ENCODE peak calls at places on chromosomes 13 and 19, in seven cellular contexts. D is activated T-helper 9 cell treated with anti-CD3 and anti-CD28 coated beads, Interleukin-2, amount 50 U/mL, for 16 hours; P is cardiac muscle cell; G is activated T-cell treated with anti-CD3 and anti-CD28 coated beads for 4 hours; L is CD4-positive, CD25-positive, alpha-beta regulatory T cell; Z is activated CD4-positive, alpha-beta T cell treated with anti-CD3 and anti-CD28 coated beads for 24 hours; S is ELR. J is an unnamed sample.

GRCh38 chr13:40550130-40550529 is 116.3 kb downstream of the FOXO1 start:
- DNase-seq in D (no peak), P (no peak), G (no peak), L (no peak), Z (no peak), S (peak), J (no peak)

GRCh38 chr13:38602261-38602660 is 84.6 kb upstream of the FREM2 start:
- DNase-seq in D (no peak), P (no peak), G (no peak), L (no peak), Z (no peak), S (peak), J (no peak)

GRCh38 chr13:50989476-50989875 is 79.9 kb downstream of the RNASEH2B start:
- DNase-seq in D (no peak), P (peak), G (no peak), L (no peak), Z (no peak), S (peak), J (no peak)

GRCh38 chr13:75458696-75459422 is 23.1 kb downstream of the TBC1D4 start:
- DNase-seq in D (no peak), P (no peak), G (no peak), L (no peak), Z (no peak), S (no peak), J (peak)

GRCh38 chr19:47032171-47032811 is 12.7 kb downstream of the NPAS1 start:
- DNase-seq in D (peak), P (peak), G (peak), L (peak), Z (peak), S (peak), J (no peak)

GRCh38 chr13:21343659-21344058 is 115.4 kb downstream of the ZDHHC20 start:
- DNase-seq in D (no peak), P (no peak), G (no peak), L (no peak), Z (no peak), S (no peak), J (no peak)

GRCh38 chr13:41588899-41589298 is 131.5 kb downstream of the RGCC start:
- DNase-seq in D (no peak), P (no peak), G (no peak), L (no peak), Z (peak), S (peak), J (no peak)

GRCh38 chr13:21208755-21209154 is 32.3 kb downstream of the MRPL57 start:
- DNase-seq in D (no peak), P (no peak), G (no peak), L (no peak), Z (no peak), S (no peak), J (no peak)

GRCh38 chr19:42098781-42099180 is 22.8 kb downstream of the ZNF574 start:
- DNase-seq in D (no peak), P (no peak), G (no peak), L (no peak), Z (no peak), S (no peak), J (no peak)

GRCh38 chr19:44151491-44151890 is 10.1 kb downstream of the ZNF234 start:
- DNase-seq in D (no peak), P (no peak), G (no peak), L (no peak), Z (no peak), S (no peak), J (no peak)

GRCh38 chr19:14271830-14272229 is 65.9 kb upstream of the ADGRL1 start:
- DNase-seq in D (no peak), P (no peak), G (no peak), L (no peak), Z (no peak), S (no peak), J (no peak)

GRCh38 chr13:66780814-66781213 is 449.3 kb downstream of the PCDH9 start:
- DNase-seq in D (no peak), P (no peak), G (no peak), L (no peak), Z (no peak), S (peak), J (no peak)

GRCh38 chr19:7970716-7971448 is 27.4 kb upstream of the TIMM44 start:
- DNase-seq in D (no peak), P (peak), G (no peak), L (no peak), Z (no peak), S (peak), J (no peak)

GRCh38 chr19:38061294-38061693 is 154.3 kb downstream of the SIPA1L3 start:
- DNase-seq in D (no peak), P (no peak), G (no peak), L (no peak), Z (no peak), S (peak), J (no peak)

GRCh38 chr13:32472194-32472621 is 44.3 kb upstream of the N4BP2L1 start:
- DNase-seq in D (no peak), P (no peak), G (no peak), L (no peak), Z (no peak), S (no peak), J (no peak)

GRCh38 chr13:29849071-29849541 is 1.3 kb downstream of the UBL3 start:
- DNase-seq in D (no peak), P (peak), G (no peak), L (peak), Z (peak), S (peak), J (no peak)

GRCh38 chr19:42282036-42282762 is 13.1 kb downstream of the CIC start:
- DNase-seq in D (no peak), P (no peak), G (no peak), L (no peak), Z (no peak), S (peak), J (peak)

GRCh38 chr13:31166591-31166990 is 4.9 kb upstream of the HSPH1 start:
- DNase-seq in D (no peak), P (no peak), G (no peak), L (no peak), Z (no peak), S (peak), J (no peak)

GRCh38 chr13:113962975-113963374 is 10.9 kb downstream of the C13orf46 start:
- DNase-seq in D (no peak), P (no peak), G (no peak), L (no peak), Z (no peak), S (no peak), J (no peak)

GRCh38 chr19:16541526-16542044 is 652 bp downstream of the CHERP start:
- DNase-seq in D (no peak), P (peak), G (no peak), L (no peak), Z (no peak), S (peak), J (no peak)

J was measured in ureter.